ENCODE peak calls at places on chromosomes 2 and 18, in seven cellular contexts. One of them, this sample, is unnamed.

GRCh38 chr2:237165405-237166276 is 80.0 kb downstream of the COPS8 start:
- DNase-seq in iPS-NIHi11: peak
- DNase-seq in GM13976: no peak
- DNase-seq in neural crest cell: no peak
- DNase-seq in mesenteric fat pad: no peak
- DNase-seq in adipocyte: peak
- DNase-seq in tibial nerve: peak
- DNase-seq in this sample: peak

GRCh38 chr2:120740765-120741513 is 5.3 kb downstream of the GLI2 start:
- DNase-seq in iPS-NIHi11: peak
- DNase-seq in GM13976: no peak
- DNase-seq in neural crest cell: peak
- DNase-seq in mesenteric fat pad: peak
- DNase-seq in adipocyte: no peak
- DNase-seq in tibial nerve: no peak
- DNase-seq in this sample: no peak

GRCh38 chr2:216015722-216016464 is 2.5 kb upstream of the MREG start:
- DNase-seq in iPS-NIHi11: no peak
- DNase-seq in GM13976: peak
- DNase-seq in neural crest cell: no peak
- DNase-seq in mesenteric fat pad: no peak
- DNase-seq in adipocyte: no peak
- DNase-seq in tibial nerve: no peak
- DNase-seq in this sample: no peak

GRCh38 chr2:54871457-54872103 is 148.1 kb downstream of the EML6 start:
- DNase-seq in iPS-NIHi11: no peak
- DNase-seq in GM13976: no peak
- DNase-seq in neural crest cell: no peak
- DNase-seq in mesenteric fat pad: no peak
- DNase-seq in adipocyte: peak
- DNase-seq in tibial nerve: no peak
- DNase-seq in this sample: no peak

GRCh38 chr18:58967643-58968291 is 103.1 kb downstream of the ZNF532 start:
- DNase-seq in iPS-NIHi11: no peak
- DNase-seq in GM13976: no peak
- DNase-seq in neural crest cell: no peak
- DNase-seq in mesenteric fat pad: no peak
- DNase-seq in adipocyte: no peak
- DNase-seq in tibial nerve: no peak
- DNase-seq in this sample: no peak

GRCh38 chr2:232273903-232274598 is 104.5 kb upstream of the ALPP start:
- DNase-seq in iPS-NIHi11: no peak
- DNase-seq in GM13976: no peak
- DNase-seq in neural crest cell: no peak
- DNase-seq in mesenteric fat pad: no peak
- DNase-seq in adipocyte: no peak
- DNase-seq in tibial nerve: no peak
- DNase-seq in this sample: no peak

GRCh38 chr2:32119161-32119560 is 46.5 kb upstream of the SLC30A6 start:
- DNase-seq in iPS-NIHi11: no peak
- DNase-seq in GM13976: no peak
- DNase-seq in neural crest cell: no peak
- DNase-seq in mesenteric fat pad: no peak
- DNase-seq in adipocyte: no peak
- DNase-seq in tibial nerve: no peak
- DNase-seq in this sample: no peak

GRCh38 chr2:120053891-120054290 is 41.0 kb downstream of the EPB41L5 start:
- DNase-seq in iPS-NIHi11: no peak
- DNase-seq in GM13976: no peak
- DNase-seq in neural crest cell: no peak
- DNase-seq in mesenteric fat pad: no peak
- DNase-seq in adipocyte: no peak
- DNase-seq in tibial nerve: no peak
- DNase-seq in this sample: no peak

GRCh38 chr18:31244737-31245432 is 73.1 kb upstream of the DSG1 start:
- DNase-seq in iPS-NIHi11: no peak
- DNase-seq in GM13976: no peak
- DNase-seq in neural crest cell: no peak
- DNase-seq in mesenteric fat pad: no peak
- DNase-seq in adipocyte: no peak
- DNase-seq in tibial nerve: no peak
- DNase-seq in this sample: no peak

GRCh38 chr2:133812826-133813617 is 244.8 kb upstream of the NCKAP5 start:
- DNase-seq in iPS-NIHi11: no peak
- DNase-seq in GM13976: no peak
- DNase-seq in neural crest cell: no peak
- DNase-seq in mesenteric fat pad: no peak
- DNase-seq in adipocyte: peak
- DNase-seq in tibial nerve: no peak
- DNase-seq in this sample: no peak

GRCh38 chr2:239825705-239825979 is 199.5 kb downstream of the NDUFA10 start:
- DNase-seq in iPS-NIHi11: no peak
- DNase-seq in GM13976: no peak
- DNase-seq in neural crest cell: no peak
- DNase-seq in mesenteric fat pad: peak
- DNase-seq in adipocyte: no peak
- DNase-seq in tibial nerve: no peak
- DNase-seq in this sample: no peak